ENCODE peak calls at places on chromosome 1, in five cellular contexts. V, D, W, Z and O are unnamed samples.

GRCh38 chr1:229030642-229031390 is 240.1 kb upstream of the RAB4A start:
- ATAC-seq in D (no peak), W (no peak), Z (no peak), V (no peak), O (no peak)

GRCh38 chr1:156845055-156845952 is 13.6 kb downstream of the INSRR start:
- ATAC-seq in D (peak), W (no peak), V (peak), Z (no peak), O (no peak)

GRCh38 chr1:207174913-207175312 is 70.9 kb downstream of the C4BPA start:
- ATAC-seq in V (no peak), D (no peak), W (no peak), Z (no peak), O (no peak)

GRCh38 chr1:177306981-177307380 is 136.2 kb downstream of the BRINP2 start:
- ATAC-seq in W (no peak), V (no peak), Z (no peak), D (no peak), O (no peak)

GRCh38 chr1:34928865-34929496 is 469 bp downstream of the DLGAP3 start:
- ATAC-seq in Z (peak), V (no peak), D (peak), W (no peak), O (no peak)

GRCh38 chr1:178055779-178056471 is 38.0 kb upstream of the RASAL2 start:
- ATAC-seq in D (peak), V (peak), Z (peak), W (peak), O (no peak)

GRCh38 chr1:3999941-4000735 is 100.1 kb upstream of the C1orf174 start:
- ATAC-seq in V (no peak), D (no peak), W (no peak), Z (no peak), O (no peak)

GRCh38 chr1:241592273-241592958 is 47.8 kb downstream of the CHML start:
- ATAC-seq in D (no peak), W (no peak), Z (no peak), V (peak), O (no peak)

GRCh38 chr1:201536542-201536941 is 2.4 kb upstream of the NAV1 start:
- ATAC-seq in D (no peak), V (no peak), W (peak), Z (no peak), O (peak)

GRCh38 chr1:200969726-200970521 is 53.6 kb downstream of the KIF21B start:
- ATAC-seq in W (no peak), V (peak), Z (peak), D (peak), O (no peak)

GRCh38 chr1:45890078-45890477 is 86.7 kb downstream of the MAST2 start:
- ATAC-seq in Z (no peak), W (no peak), D (no peak), V (no peak), O (no peak)

GRCh38 chr1:100799548-100799947 is 80.0 kb downstream of the VCAM1 start:
- ATAC-seq in D (no peak), Z (no peak), V (no peak), W (no peak), O (no peak)
- TF ChIP-seq POLR2AphosphoS5 in D (no peak), Z (no peak), V (no peak), W (no peak), O (no peak)

DNA sequence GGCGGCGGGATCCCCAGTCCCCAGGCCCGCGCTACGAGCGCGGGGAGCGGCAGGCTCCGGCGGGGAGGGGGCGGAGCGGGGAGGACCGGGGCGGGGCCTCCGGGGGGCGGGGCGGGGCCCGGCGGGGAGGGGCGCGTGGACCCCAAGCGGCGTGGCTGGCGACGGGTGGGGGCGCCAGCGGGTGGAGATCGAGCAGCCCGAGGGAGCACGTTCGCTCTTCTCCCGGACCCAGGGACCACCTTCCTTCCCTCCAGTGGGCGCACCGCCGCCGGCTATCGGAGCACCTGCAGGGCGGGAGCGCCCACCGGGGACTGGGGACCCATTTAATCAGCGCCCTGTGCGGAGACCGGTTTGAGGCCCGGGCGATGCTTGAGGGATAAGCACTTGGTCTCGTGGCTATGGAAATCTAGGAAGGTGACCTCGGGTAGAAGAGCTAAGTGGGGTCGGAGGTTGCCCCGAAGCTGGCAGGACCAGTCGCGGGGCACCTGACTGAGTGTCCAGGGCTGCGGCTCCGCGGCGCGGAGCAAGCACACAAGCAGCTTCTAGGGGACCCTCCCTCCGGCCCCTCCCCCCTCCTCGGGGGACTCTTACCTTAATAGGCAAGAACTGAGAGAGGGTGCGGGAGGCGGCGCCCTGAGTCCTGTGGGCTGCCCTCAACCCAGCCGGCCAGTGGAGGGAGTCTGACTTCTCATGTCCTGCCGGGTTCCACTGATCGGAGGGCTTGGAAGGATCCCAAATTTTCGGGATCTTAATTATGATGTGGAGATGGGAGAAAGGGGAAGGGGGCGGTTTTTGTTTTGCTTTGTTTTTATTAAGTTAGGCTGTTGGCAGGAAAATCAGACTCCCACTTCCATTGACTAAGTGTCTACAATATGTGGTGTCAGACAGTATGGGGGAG is at the start of gene TSPAN2:
- ATAC-seq in Z (peak), V (peak), W (peak), D (peak), O (peak)
- TF ChIP-seq POLR2A in Z (no peak), V (no peak), W (no peak), D (no peak), O (peak)

GRCh38 chr1:167194182-167194581 is 26.5 kb upstream of the POU2F1 start:
- ATAC-seq in Z (no peak), V (no peak), D (no peak), W (no peak), O (no peak)
- TF ChIP-seq EP300 in Z (no peak), V (no peak), D (no peak), W (no peak), O (no peak)

GRCh38 chr1:218671573-218671972 is 326.4 kb downstream of the TGFB2 start:
- ATAC-seq in D (no peak), Z (no peak), W (no peak), V (no peak), O (no peak)

GRCh38 chr1:218676991-218677390 is 331.9 kb downstream of the TGFB2 start:
- ATAC-seq in W (no peak), Z (no peak), V (no peak), D (no peak), O (no peak)

GRCh38 chr1:218673170-218673569 is 328.0 kb downstream of the TGFB2 start:
- ATAC-seq in V (no peak), Z (no peak), D (no peak), W (no peak), O (no peak)

GRCh38 chr1:218670875-218671274 is 325.7 kb downstream of the TGFB2 start:
- ATAC-seq in W (no peak), V (no peak), D (no peak), Z (no peak), O (no peak)

GRCh38 chr1:218674280-218674773 is 329.2 kb downstream of the TGFB2 start:
- ATAC-seq in W (peak), D (no peak), Z (peak), V (no peak), O (no peak)
- TF ChIP-seq POLR2AphosphoS5 in W (no peak), D (no peak), Z (no peak), V (no peak), O (no peak)

GRCh38 chr1:226940029-226940805 is at the start of gene COQ8A:
- ATAC-seq in V (peak), W (peak), Z (peak), D (peak), O (peak)
- TF ChIP-seq POLR2A in V (no peak), W (no peak), Z (no peak), D (no peak), O (no peak)

GRCh38 chr1:69835924-69836323 is 268.2 kb downstream of the LRRC7 start:
- ATAC-seq in Z (no peak), D (no peak), W (no peak), V (no peak), O (no peak)
- TF ChIP-seq EP300 in Z (no peak), D (no peak), W (no peak), V (no peak), O (no peak)

DNA sequence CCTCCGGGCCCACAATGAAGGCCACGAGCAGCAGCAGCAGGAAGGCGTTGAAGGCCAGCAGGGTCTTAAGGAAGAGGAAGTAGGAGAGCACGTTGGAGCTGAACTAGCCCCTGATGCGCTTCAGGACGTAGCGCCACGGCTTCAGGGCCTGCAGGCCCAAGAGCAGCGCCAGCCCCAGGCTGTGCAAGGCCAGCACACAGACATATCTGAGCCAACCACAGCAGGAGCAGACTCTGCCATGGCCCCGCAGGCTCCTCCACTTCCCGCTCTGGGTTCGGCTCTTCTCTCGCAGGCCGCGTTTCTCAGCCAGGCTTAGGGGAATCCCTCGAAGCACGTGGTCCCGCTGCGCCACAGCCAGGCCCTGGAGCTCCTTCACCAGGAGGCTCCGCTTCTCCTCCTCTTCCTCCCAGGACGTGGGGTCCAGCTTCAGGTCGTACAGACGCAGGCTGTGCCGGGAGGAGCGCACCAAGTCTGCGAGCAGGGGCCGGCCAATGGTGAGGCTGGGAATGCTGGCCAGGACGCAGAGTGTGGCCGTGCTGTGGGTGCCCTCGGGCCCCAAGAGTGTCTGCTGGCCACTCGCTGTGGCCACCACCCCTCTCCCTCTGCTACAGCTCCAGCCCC is 41.7 kb downstream of the ZNF691 start:
- ATAC-seq in Z (peak), D (peak), V (no peak), W (no peak), O (no peak)
- TF ChIP-seq POLR2AphosphoS5 in Z (no peak), D (no peak), V (no peak), W (no peak), O (no peak)

GRCh38 chr1:22643381-22643780 is at the start of gene C1QC:
- ATAC-seq in V (no peak), Z (no peak), W (peak), D (no peak), O (peak)
- TF ChIP-seq POLR2A in V (no peak), Z (no peak), W (no peak), D (no peak), O (no peak)

DNA sequence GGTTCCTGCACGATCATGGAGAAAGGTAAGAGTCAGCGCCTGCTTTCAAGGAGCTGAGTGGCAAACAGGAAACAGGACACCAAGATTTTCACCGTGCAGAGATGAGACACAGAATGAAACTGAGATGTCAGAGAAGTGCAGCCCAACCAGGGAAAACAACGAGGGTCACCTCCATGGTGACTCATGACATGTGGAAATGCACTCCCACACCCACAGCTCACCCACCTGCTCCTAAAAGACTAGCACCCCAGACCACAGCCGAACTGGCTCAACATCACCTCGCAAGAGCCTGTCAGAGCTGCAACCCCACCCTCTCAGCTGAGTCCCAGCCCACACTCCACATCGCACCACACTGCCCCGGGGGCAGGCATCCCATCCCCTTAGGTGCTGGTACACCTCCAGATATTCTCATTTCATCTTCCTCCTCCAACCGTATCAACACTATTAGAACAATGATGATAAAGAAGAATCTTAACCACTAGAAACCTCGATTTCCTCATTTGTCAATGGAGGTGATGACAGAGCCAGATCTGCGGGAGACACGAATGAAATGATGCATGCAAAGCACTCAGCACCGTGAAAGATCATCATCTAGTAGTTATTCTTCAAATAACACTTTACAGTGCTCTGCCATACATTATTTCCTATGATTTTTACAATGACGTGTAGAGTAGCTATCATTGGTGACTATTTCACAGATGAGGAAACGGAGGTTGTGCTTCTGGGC is 103.2 kb downstream of the DMRTB1 start:
- ATAC-seq in Z (no peak), W (peak), D (no peak), V (peak), O (no peak)
- TF ChIP-seq EP300 in Z (no peak), W (no peak), D (no peak), V (no peak), O (no peak)